ENCODE peak calls at places on chromosomes 2 and 18, in eight cellular contexts. One of them, this sample, is unnamed.

GRCh38 chr2:238433941-238434845 is 7.5 kb downstream of the ASB1 start:
- DNase-seq in bronchial epithelial cell: peak; percentile 90
- DNase-seq in retinal pigment epithelial cell: no peak
- DNase-seq in central memory CD4-positive, alpha-beta T cell: no peak
- DNase-seq in NCI-H774: no peak
- DNase-seq in coronary artery: no peak
- DNase-seq in posterior vena cava: no peak
- DNase-seq in Karpas-422: no peak
- DNase-seq in this sample: no peak

GRCh38 chr2:158619496-158619895 is 162.7 kb downstream of the PKP4 start:
- DNase-seq in bronchial epithelial cell: peak; percentile 83
- DNase-seq in retinal pigment epithelial cell: peak; percentile 59
- DNase-seq in central memory CD4-positive, alpha-beta T cell: no peak
- DNase-seq in NCI-H774: no peak
- DNase-seq in coronary artery: no peak
- DNase-seq in posterior vena cava: no peak
- DNase-seq in Karpas-422: no peak
- DNase-seq in this sample: no peak

GRCh38 chr2:218010116-218010837 is 7.5 kb upstream of the TNS1 start:
- DNase-seq in bronchial epithelial cell: no peak
- DNase-seq in retinal pigment epithelial cell: no peak
- DNase-seq in central memory CD4-positive, alpha-beta T cell: peak; percentile 7
- DNase-seq in NCI-H774: no peak
- DNase-seq in coronary artery: no peak
- DNase-seq in posterior vena cava: peak; percentile 88
- DNase-seq in Karpas-422: no peak
- DNase-seq in this sample: peak; percentile 75

GRCh38 chr2:111157798-111158197 is 37.1 kb downstream of the BCL2L11 start:
- DNase-seq in bronchial epithelial cell: no peak
- DNase-seq in retinal pigment epithelial cell: no peak
- DNase-seq in central memory CD4-positive, alpha-beta T cell: no peak
- DNase-seq in NCI-H774: peak; percentile 19
- DNase-seq in coronary artery: no peak
- DNase-seq in posterior vena cava: no peak
- DNase-seq in Karpas-422: peak; percentile 82
- DNase-seq in this sample: no peak

GRCh38 chr2:174666312-174666711 is 68.7 kb upstream of the WIPF1 start:
- DNase-seq in bronchial epithelial cell: no peak
- DNase-seq in retinal pigment epithelial cell: no peak
- DNase-seq in central memory CD4-positive, alpha-beta T cell: no peak
- DNase-seq in NCI-H774: no peak
- DNase-seq in coronary artery: no peak
- DNase-seq in posterior vena cava: no peak
- DNase-seq in Karpas-422: no peak
- DNase-seq in this sample: no peak

GRCh38 chr2:52918551-52918950 is 849.1 kb upstream of the CHAC2 start:
- DNase-seq in bronchial epithelial cell: peak; percentile 35
- DNase-seq in retinal pigment epithelial cell: no peak
- DNase-seq in central memory CD4-positive, alpha-beta T cell: no peak
- DNase-seq in NCI-H774: no peak
- DNase-seq in coronary artery: no peak
- DNase-seq in posterior vena cava: no peak
- DNase-seq in Karpas-422: no peak
- DNase-seq in this sample: no peak

GRCh38 chr18:47036298-47036874 is 965 bp upstream of the ELOA2 start:
- DNase-seq in bronchial epithelial cell: peak; percentile 34
- DNase-seq in retinal pigment epithelial cell: no peak
- DNase-seq in central memory CD4-positive, alpha-beta T cell: no peak
- DNase-seq in NCI-H774: peak; percentile 4
- DNase-seq in coronary artery: no peak
- DNase-seq in posterior vena cava: no peak
- DNase-seq in Karpas-422: peak; percentile 62
- DNase-seq in this sample: no peak

GRCh38 chr2:174035981-174036742 is 71.0 kb upstream of the SP3 start:
- DNase-seq in bronchial epithelial cell: peak; percentile 42
- DNase-seq in retinal pigment epithelial cell: no peak
- DNase-seq in central memory CD4-positive, alpha-beta T cell: no peak
- DNase-seq in NCI-H774: no peak
- DNase-seq in coronary artery: no peak
- DNase-seq in posterior vena cava: no peak
- DNase-seq in Karpas-422: no peak
- DNase-seq in this sample: no peak

GRCh38 chr18:49768051-49768391 is 45.3 kb downstream of the ACAA2 start:
- DNase-seq in bronchial epithelial cell: peak; percentile 79
- DNase-seq in retinal pigment epithelial cell: peak; percentile 50
- DNase-seq in central memory CD4-positive, alpha-beta T cell: no peak
- DNase-seq in NCI-H774: no peak
- DNase-seq in coronary artery: no peak
- DNase-seq in posterior vena cava: peak; percentile 44
- DNase-seq in Karpas-422: peak; percentile 76
- DNase-seq in this sample: peak; percentile 71

GRCh38 chr18:72866901-72867701 is 686 bp downstream of the NETO1 start:
- DNase-seq in bronchial epithelial cell: no peak
- DNase-seq in retinal pigment epithelial cell: no peak
- DNase-seq in central memory CD4-positive, alpha-beta T cell: no peak
- DNase-seq in NCI-H774: peak; percentile 15
- DNase-seq in coronary artery: no peak
- DNase-seq in posterior vena cava: no peak
- DNase-seq in Karpas-422: no peak
- DNase-seq in this sample: no peak

GRCh38 chr2:105194022-105194681 is 47.4 kb upstream of the GPR45 start:
- DNase-seq in bronchial epithelial cell: no peak
- DNase-seq in retinal pigment epithelial cell: peak; percentile 10
- DNase-seq in central memory CD4-positive, alpha-beta T cell: no peak
- DNase-seq in NCI-H774: no peak
- DNase-seq in coronary artery: no peak
- DNase-seq in posterior vena cava: no peak
- DNase-seq in Karpas-422: no peak
- DNase-seq in this sample: no peak

GRCh38 chr2:73043978-73044832 is 27.3 kb downstream of the SFXN5 start:
- DNase-seq in bronchial epithelial cell: no peak
- DNase-seq in retinal pigment epithelial cell: no peak
- DNase-seq in central memory CD4-positive, alpha-beta T cell: no peak
- DNase-seq in NCI-H774: no peak
- DNase-seq in coronary artery: peak; percentile 59
- DNase-seq in posterior vena cava: no peak
- DNase-seq in Karpas-422: no peak
- DNase-seq in this sample: no peak

GRCh38 chr2:114683251-114683650 is 240.8 kb downstream of the DPP10 start:
- DNase-seq in bronchial epithelial cell: no peak
- DNase-seq in retinal pigment epithelial cell: no peak
- DNase-seq in central memory CD4-positive, alpha-beta T cell: no peak
- DNase-seq in NCI-H774: no peak
- DNase-seq in coronary artery: no peak
- DNase-seq in posterior vena cava: no peak
- DNase-seq in Karpas-422: no peak
- DNase-seq in this sample: no peak

GRCh38 chr18:51138936-51139335 is 58.5 kb downstream of the MEX3C start:
- DNase-seq in bronchial epithelial cell: no peak
- DNase-seq in retinal pigment epithelial cell: no peak
- DNase-seq in central memory CD4-positive, alpha-beta T cell: no peak
- DNase-seq in NCI-H774: no peak
- DNase-seq in coronary artery: no peak
- DNase-seq in posterior vena cava: no peak
- DNase-seq in Karpas-422: no peak
- DNase-seq in this sample: no peak

GRCh38 chr18:77572537-77572936 is 322.9 kb downstream of the GALR1 start:
- DNase-seq in bronchial epithelial cell: no peak
- DNase-seq in retinal pigment epithelial cell: no peak
- DNase-seq in central memory CD4-positive, alpha-beta T cell: no peak
- DNase-seq in NCI-H774: no peak
- DNase-seq in coronary artery: no peak
- DNase-seq in posterior vena cava: no peak
- DNase-seq in Karpas-422: no peak
- DNase-seq in this sample: no peak

GRCh38 chr18:3015203-3015590 is 2.3 kb upstream of the LPIN2 start:
- DNase-seq in bronchial epithelial cell: peak; percentile 86
- DNase-seq in retinal pigment epithelial cell: peak; percentile 73
- DNase-seq in central memory CD4-positive, alpha-beta T cell: no peak
- DNase-seq in NCI-H774: no peak
- DNase-seq in coronary artery: no peak
- DNase-seq in posterior vena cava: no peak
- DNase-seq in Karpas-422: no peak
- DNase-seq in this sample: no peak

GRCh38 chr2:200226652-200227426 is 79.7 kb upstream of the SPATS2L start:
- DNase-seq in bronchial epithelial cell: no peak
- DNase-seq in retinal pigment epithelial cell: no peak
- DNase-seq in central memory CD4-positive, alpha-beta T cell: no peak
- DNase-seq in NCI-H774: no peak
- DNase-seq in coronary artery: no peak
- DNase-seq in posterior vena cava: no peak
- DNase-seq in Karpas-422: no peak
- DNase-seq in this sample: no peak

GRCh38 chr2:224357098-224357901 is 44.6 kb downstream of the FAM124B start:
- DNase-seq in bronchial epithelial cell: peak; percentile 71
- DNase-seq in retinal pigment epithelial cell: peak; percentile 17
- DNase-seq in central memory CD4-positive, alpha-beta T cell: peak; percentile 51
- DNase-seq in NCI-H774: peak; percentile 20
- DNase-seq in coronary artery: no peak
- DNase-seq in posterior vena cava: no peak
- DNase-seq in Karpas-422: peak; percentile 87
- DNase-seq in this sample: peak; percentile 69

This sample was measured in sciatic nerve.